ENCODE peak calls at places on chromosomes 1 and 21, in four cellular contexts. One of them, this sample, is unnamed.

GRCh38 chr21:37208056-37208705 is 59.0 kb downstream of the VPS26C start:
- DNase-seq in cardiac fibroblast: no peak
- DNase-seq in T-helper 9 cell: no peak
- DNase-seq in heart right ventricle: peak; percentile 79
- DNase-seq in this sample: peak; percentile 60

GRCh38 chr1:38872401-38873026 is 634 bp downstream of the MYCBP start:
- DNase-seq in cardiac fibroblast: peak; percentile 39
- DNase-seq in heart right ventricle: no peak
- DNase-seq in T-helper 9 cell: peak; percentile 7
- DNase-seq in this sample: no peak

GRCh38 chr1:201176931-201177330 is 13.7 kb upstream of the IGFN1 start:
- DNase-seq in heart right ventricle: no peak
- DNase-seq in cardiac fibroblast: no peak
- DNase-seq in T-helper 9 cell: no peak
- DNase-seq in this sample: no peak

GRCh38 chr1:19435851-19436465 is 49.4 kb downstream of the CAPZB start:
- DNase-seq in cardiac fibroblast: peak; percentile 66
- DNase-seq in heart right ventricle: no peak
- DNase-seq in T-helper 9 cell: no peak
- DNase-seq in this sample: no peak

GRCh38 chr1:181061891-181062777 is 26.4 kb upstream of the IER5 start:
- DNase-seq in T-helper 9 cell: no peak
- DNase-seq in heart right ventricle: peak; percentile 33
- DNase-seq in cardiac fibroblast: no peak
- DNase-seq in this sample: no peak

GRCh38 chr1:15354580-15354965 is 55.1 kb upstream of the EFHD2 start:
- DNase-seq in cardiac fibroblast: peak; percentile 18
- DNase-seq in T-helper 9 cell: no peak
- DNase-seq in heart right ventricle: no peak
- DNase-seq in this sample: no peak

GRCh38 chr1:85118751-85119150 is 70.5 kb upstream of the MCOLN3 start:
- DNase-seq in cardiac fibroblast: peak; percentile 7
- DNase-seq in T-helper 9 cell: no peak
- DNase-seq in heart right ventricle: no peak
- DNase-seq in this sample: no peak

GRCh38 chr1:247332901-247333361 is 1.3 kb upstream of the ZNF496 start:
- DNase-seq in heart right ventricle: peak; percentile 27
- DNase-seq in cardiac fibroblast: peak; percentile 34
- DNase-seq in T-helper 9 cell: no peak
- DNase-seq in this sample: peak; percentile 60

GRCh38 chr1:68484618-68485017 is 12.3 kb downstream of the DEPDC1 start:
- DNase-seq in T-helper 9 cell: no peak
- DNase-seq in cardiac fibroblast: no peak
- DNase-seq in heart right ventricle: no peak
- DNase-seq in this sample: no peak

GRCh38 chr1:182927693-182928433 is 25.1 kb downstream of the SHCBP1L start:
- DNase-seq in cardiac fibroblast: no peak
- DNase-seq in T-helper 9 cell: no peak
- DNase-seq in heart right ventricle: no peak
- DNase-seq in this sample: no peak